ENCODE peak calls at places on chromosome 13, in four cellular contexts. N is GM20000, O is heart left ventricle, A is PC-9. B is an unnamed sample.

GRCh38 chr13:80033286-80033685 is 307.6 kb downstream of the SPRY2 start:
- DNase-seq in N (no peak), O (no peak), A (no peak), B (no peak)

GRCh38 chr13:46852168-46852567 is 44.7 kb downstream of the HTR2A start:
- DNase-seq in N (no peak), O (no peak), A (no peak), B (no peak)

GRCh38 chr13:44843403-44843802 is 145.9 kb downstream of the NUFIP1 start:
- DNase-seq in N (no peak), O (no peak), A (no peak), B (no peak)

GRCh38 chr13:48252176-48252575 is 19.2 kb downstream of the ITM2B start:
- DNase-seq in N (no peak), O (no peak), A (no peak), B (no peak)

GRCh38 chr13:40580566-40581276 is 85.7 kb downstream of the FOXO1 start:
- DNase-seq in N (no peak), O (no peak), A (no peak), B (no peak)

GRCh38 chr13:72194531-72194930 is 327.5 kb upstream of the DACH1 start:
- DNase-seq in N (no peak), O (no peak), A (no peak), B (no peak)

GRCh38 chr13:40920826-40921225 is 98.3 kb downstream of the ELF1 start:
- DNase-seq in N (no peak), O (no peak), A (no peak), B (no peak)

GRCh38 chr13:89066868-89067466 is 1395.8 kb downstream of the SLITRK5 start:
- DNase-seq in N (peak; percentile 5), O (no peak), A (peak; percentile 13), B (no peak)

GRCh38 chr13:46926856-46927625 is 30.2 kb upstream of the HTR2A start:
- DNase-seq in N (no peak), O (no peak), A (no peak), B (no peak)

GRCh38 chr13:40910324-40911050 is 108.6 kb downstream of the ELF1 start:
- DNase-seq in N (peak; percentile 30), O (no peak), A (no peak), B (no peak)

GRCh38 chr13:73399347-73400216 is 340.8 kb downstream of the KLF5 start:
- DNase-seq in N (no peak), O (no peak), A (peak; percentile 34), B (no peak)

GRCh38 chr13:96090240-96091101 is 564 bp downstream of the HS6ST3 start:
- DNase-seq in N (peak; percentile 73), O (no peak), A (peak; percentile 0), B (peak; percentile 59)

GRCh38 chr13:79782541-79783216 is 301.7 kb downstream of the NDFIP2 start:
- DNase-seq in N (no peak), O (peak; percentile 82), A (no peak), B (no peak)

GRCh38 chr13:102724923-102725322 is 30.1 kb upstream of the METTL21C start:
- DNase-seq in N (peak; percentile 17), O (no peak), A (peak; percentile 12), B (no peak)

GRCh38 chr13:35343417-35343816 is 133.1 kb downstream of the MAB21L1 start:
- DNase-seq in N (no peak), O (no peak), A (no peak), B (no peak)

GRCh38 chr13:45215392-45216077 is 14.7 kb upstream of the KCTD4 start:
- DNase-seq in N (no peak), O (no peak), A (no peak), B (no peak)

GRCh38 chr13:39810091-39810877 is 154.8 kb downstream of the COG6 start:
- DNase-seq in N (no peak), O (no peak), A (no peak), B (no peak)

GRCh38 chr13:29925457-29925856 is 75.0 kb upstream of the UBL3 start:
- DNase-seq in N (no peak), O (peak; percentile 77), A (peak; percentile 75), B (no peak)

GRCh38 chr13:80037505-80037888 is 303.4 kb downstream of the SPRY2 start:
- DNase-seq in N (no peak), O (no peak), A (no peak), B (no peak)

GRCh38 chr13:78398743-78399410 is 204.5 kb downstream of the POU4F1 start:
- DNase-seq in N (peak; percentile 36), O (no peak), A (no peak), B (peak; percentile 45)

GRCh38 chr13:48334534-48335127 is 31.1 kb downstream of the RB1 start:
- DNase-seq in N (peak; percentile 36), O (no peak), A (no peak), B (peak; percentile 33)

GRCh38 chr13:109162248-109163051 is 533.0 kb downstream of the MYO16 start:
- DNase-seq in N (peak; percentile 84), O (no peak), A (no peak), B (peak; percentile 80)

GRCh38 chr13:35720690-35721554 is 244.4 kb upstream of the MAB21L1 start:
- DNase-seq in N (peak; percentile 61), O (peak; percentile 46), A (peak; percentile 46), B (peak; percentile 70)

DNA sequence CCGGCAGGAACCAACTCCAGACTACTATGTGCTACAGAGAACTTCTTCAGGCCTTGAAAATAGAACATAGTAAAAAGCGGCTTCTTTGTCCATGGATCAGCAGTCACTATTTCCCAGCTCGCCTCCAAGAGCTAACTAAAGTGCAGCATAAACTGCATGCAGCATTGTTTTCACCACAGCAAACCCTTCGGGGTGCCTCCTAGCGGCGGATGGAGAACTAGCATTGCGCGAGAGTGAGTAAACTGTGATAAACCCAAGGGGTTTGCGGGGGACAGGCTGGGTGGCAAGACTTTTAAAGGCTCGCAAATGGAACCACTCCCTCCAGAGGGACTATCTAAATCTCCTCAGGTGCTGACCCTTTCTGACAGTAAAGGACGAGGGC is 21.6 kb upstream of the SGCG start:
- DNase-seq in N (peak; percentile 58), O (no peak), A (no peak), B (peak; percentile 55)
- TF ChIP-seq CTCF in N (peak; percentile 10), O (peak; percentile 54), A (no peak), B (peak; percentile 35)

DNA sequence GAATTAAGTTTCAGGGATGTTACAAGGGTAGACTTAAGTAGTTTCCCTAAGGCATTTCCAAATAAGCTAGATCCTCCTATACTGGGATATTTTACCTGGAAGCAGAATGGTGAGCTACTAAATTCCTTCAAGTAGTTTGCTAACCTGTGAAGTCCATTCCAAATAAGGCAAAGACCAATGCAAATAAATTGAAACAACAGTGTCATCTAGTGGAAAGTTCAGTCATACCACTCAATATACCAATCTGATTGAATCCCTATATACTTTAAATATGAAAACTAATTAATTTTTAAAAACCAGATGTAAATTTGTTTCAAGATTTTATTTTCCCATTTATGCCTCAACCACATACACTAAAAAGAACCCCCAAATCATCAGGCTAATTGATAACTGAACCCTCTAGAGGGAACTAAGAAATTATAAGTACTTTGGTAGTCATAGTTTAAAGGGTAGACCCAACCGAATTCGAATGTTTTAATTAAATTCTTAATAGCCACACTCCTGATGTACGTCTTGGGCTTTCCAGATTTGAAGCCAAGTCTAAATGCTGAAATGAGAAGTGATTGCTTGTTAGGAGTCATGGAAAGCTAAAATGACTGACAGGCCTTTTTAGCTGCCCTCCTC is 223.7 kb downstream of the TBC1D4 start:
- DNase-seq in N (no peak), O (no peak), A (no peak), B (no peak)
- TF ChIP-seq CTCF in N (peak; percentile 8), O (peak; percentile 47), A (peak; percentile 72), B (no peak)

DNA sequence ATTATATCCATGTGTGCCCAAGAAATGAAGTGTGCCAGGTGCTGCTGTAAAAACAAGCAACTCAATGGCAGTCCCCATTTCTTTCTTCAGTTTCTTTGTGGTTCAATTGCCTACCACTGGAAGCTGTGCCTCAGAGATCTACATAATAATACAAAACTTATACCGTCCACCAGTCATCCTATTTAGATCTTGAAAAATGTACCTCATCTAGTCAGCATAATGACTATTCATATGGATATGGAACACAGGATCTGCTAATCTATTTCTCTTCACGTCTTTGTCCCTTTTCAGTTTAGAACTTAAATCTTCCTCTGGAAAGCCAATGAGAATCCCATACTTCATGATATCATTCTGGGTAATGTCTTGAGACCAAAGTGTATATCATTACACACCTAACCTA is 648.4 kb downstream of the PCDH9 start:
- DNase-seq in N (no peak), O (no peak), A (no peak), B (no peak)
- TF ChIP-seq CTCF in N (no peak), O (no peak), A (no peak), B (no peak)

GRCh38 chr13:113398963-113399754 is 35.2 kb upstream of the GRTP1 start:
- DNase-seq in N (no peak), O (no peak), A (peak; percentile 36), B (no peak)

GRCh38 chr13:113390874-113391497 is 27.1 kb upstream of the GRTP1 start:
- DNase-seq in N (no peak), O (no peak), A (no peak), B (no peak)

GRCh38 chr13:113393226-113393571 is 29.3 kb upstream of the GRTP1 start:
- DNase-seq in N (no peak), O (peak; percentile 66), A (no peak), B (no peak)

GRCh38 chr13:113397606-113398425 is 33.9 kb upstream of the GRTP1 start:
- DNase-seq in N (no peak), O (no peak), A (no peak), B (no peak)

DNA sequence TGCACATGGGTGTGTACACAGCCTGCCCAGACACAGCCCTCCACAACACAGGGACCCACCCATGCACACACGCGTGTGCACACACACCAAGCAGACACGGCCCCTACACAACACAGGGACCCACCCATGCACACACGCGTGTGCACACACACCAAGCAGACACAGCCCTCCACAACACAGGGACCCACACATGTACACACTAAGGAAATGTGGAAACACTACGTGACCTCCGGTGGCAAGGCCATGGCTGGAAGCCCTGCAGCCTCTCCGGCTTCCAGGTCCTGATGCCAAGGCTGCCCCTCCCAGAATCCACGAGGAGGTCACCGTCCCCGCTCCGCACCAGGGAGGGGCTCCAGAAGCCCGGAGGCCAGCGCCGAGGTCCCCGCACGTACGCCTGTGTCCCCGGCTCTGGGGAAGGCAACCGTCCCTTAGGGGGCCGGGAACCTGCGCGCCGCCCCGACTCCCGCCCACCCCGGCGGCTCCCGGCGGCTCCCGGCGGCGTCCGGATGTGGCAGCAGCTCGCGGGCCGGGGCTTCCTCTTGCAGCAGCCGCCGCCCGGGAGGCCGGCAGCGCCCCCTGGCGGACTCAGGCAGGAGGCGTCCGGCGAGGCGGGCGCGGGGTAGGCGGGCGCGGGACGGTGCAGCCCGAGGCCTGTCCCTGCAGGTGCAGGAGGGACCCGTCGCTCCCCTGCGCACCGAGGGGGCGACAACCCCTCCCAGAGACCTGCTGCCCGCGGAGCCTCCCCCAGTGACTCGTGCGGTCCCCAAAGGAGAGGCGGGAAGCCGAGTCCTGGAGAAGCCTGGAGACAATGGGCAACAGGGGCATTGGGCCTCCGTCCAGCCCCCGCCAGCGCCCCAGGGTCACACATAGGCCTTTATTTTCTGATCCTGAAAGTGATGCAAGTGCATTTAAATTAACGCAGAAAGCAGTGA is 29.9 kb upstream of the GRTP1 start:
- DNase-seq in N (peak; percentile 97), O (peak; percentile 81), A (peak; percentile 85), B (peak; percentile 96)
- TF ChIP-seq CTCF in N (peak; percentile 96), O (peak; percentile 98), A (peak; percentile 61), B (peak; percentile 93)

DNA sequence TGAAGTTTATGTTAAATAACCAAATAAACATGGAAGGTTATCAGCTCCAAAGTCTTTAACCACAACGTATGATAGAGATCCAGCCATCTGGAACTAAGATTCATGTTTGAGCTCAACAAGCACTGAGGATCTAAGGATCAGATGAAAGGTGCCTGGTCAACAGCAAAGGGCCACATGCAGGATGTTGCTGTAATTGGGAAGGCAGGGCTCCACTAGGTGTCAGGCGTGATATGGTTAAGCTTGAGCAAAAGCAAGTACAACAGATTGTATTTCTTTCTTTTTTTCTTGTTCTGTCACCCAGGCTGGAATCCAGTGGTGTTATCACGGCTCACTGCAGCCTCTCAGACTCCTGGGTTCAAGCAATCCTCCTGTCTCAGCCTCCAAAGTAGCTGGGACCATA is 12.0 kb downstream of the EBPL start:
- DNase-seq in N (peak; percentile 53), O (no peak), A (no peak), B (peak; percentile 56)
- TF ChIP-seq CTCF in N (no peak), O (no peak), A (no peak), B (peak; percentile 29)

B was measured in GM13976.